ENCODE peak calls at places on chromosomes 6 and 20, in four cellular contexts. N, J, I and V are unnamed samples. For H3K4me1, the result is how much of the 10 kb centered on the place peaks cover.

GRCh38 chr6:30818426-30818841 is 65.9 kb upstream of the DDR1 start:
- DNase-seq in N (no peak), J (no peak), I (no peak), V (no peak)

GRCh38 chr6:5763871-5764270 is 242.9 kb downstream of the NRN1 start:
- DNase-seq in N (no peak), J (no peak), I (no peak), V (no peak)

GRCh38 chr6:83314693-83315092 is 116.2 kb downstream of the ME1 start:
- DNase-seq in N (no peak), J (no peak), I (no peak), V (no peak)

GRCh38 chr6:3318226-3318625 is 59.5 kb downstream of the PSMG4 start:
- DNase-seq in N (no peak), J (peak), I (no peak), V (no peak)

GRCh38 chr20:56249244-56249955 is 868 bp downstream of the MC3R start:
- DNase-seq in N (peak), J (no peak), I (no peak), V (no peak)

GRCh38 chr6:110609101-110609500 is 132.7 kb upstream of the SLC22A16 start:
- DNase-seq in N (no peak), J (no peak), I (no peak), V (no peak)

GRCh38 chr6:39256294-39256693 is 27.0 kb upstream of the KCNK5 start:
- DNase-seq in N (no peak), J (no peak), I (no peak), V (no peak)

GRCh38 chr6:130421567-130421966 is 55.8 kb downstream of the TMEM200A start:
- DNase-seq in N (no peak), J (no peak), I (no peak), V (no peak)

GRCh38 chr6:97133071-97133470 is 149.9 kb downstream of the MMS22L start:
- DNase-seq in N (no peak), J (no peak), I (no peak), V (no peak)

GRCh38 chr6:38570750-38571149 is 69.0 kb downstream of the BTBD9 start:
- DNase-seq in N (no peak), J (no peak), I (no peak), V (no peak)

GRCh38 chr6:134622382-134623173 is 304.7 kb upstream of the SGK1 start:
- DNase-seq in N (no peak), J (no peak), I (no peak), V (no peak)

GRCh38 chr20:24948939-24949679 is at the start of gene CST7:
- DNase-seq in N (peak), J (peak), I (no peak), V (no peak)

GRCh38 chr20:58708246-58708931 is 15.8 kb downstream of the NPEPL1 start:
- DNase-seq in N (peak), J (peak), I (peak), V (no peak)

GRCh38 chr6:134482585-134483346 is 164.9 kb upstream of the SGK1 start:
- DNase-seq in N (no peak), J (no peak), I (no peak), V (no peak)

GRCh38 chr6:108966855-108967755 is 118.9 kb downstream of the ARMC2 start:
- DNase-seq in N (no peak), J (peak), I (no peak), V (no peak)

GRCh38 chr6:108968325-108968724 is 120.1 kb downstream of the ARMC2 start:
- DNase-seq in N (no peak), J (no peak), I (no peak), V (no peak)

GRCh38 chr6:108968746-108969316 is 120.6 kb downstream of the ARMC2 start:
- DNase-seq in N (no peak), J (no peak), I (peak), V (no peak)

GRCh38 chr6:108969776-108970175 is 121.6 kb downstream of the ARMC2 start:
- DNase-seq in N (no peak), J (no peak), I (no peak), V (no peak)

DNA sequence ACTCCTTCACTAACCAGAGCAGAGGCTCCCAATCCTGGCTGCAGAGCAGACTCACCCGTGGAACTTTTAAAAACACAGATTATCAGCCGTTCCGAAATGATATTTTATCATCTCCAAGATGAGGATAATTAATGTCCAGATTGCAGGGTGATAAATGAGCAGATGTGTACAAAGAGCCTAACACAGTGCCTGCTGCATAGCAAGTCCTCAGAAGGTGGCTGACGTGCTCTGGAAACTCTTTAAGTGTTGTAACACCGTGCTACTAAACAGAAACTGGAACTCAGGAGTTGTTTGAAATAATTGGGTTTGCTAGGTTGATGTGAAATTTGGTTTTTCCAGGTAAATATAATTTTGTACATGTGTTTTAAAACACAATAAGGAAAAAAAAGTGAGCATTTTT is 118.0 kb downstream of the ARMC2 start:
- DNase-seq in N (no peak), J (no peak), I (no peak), V (no peak)
- TF ChIP-seq POLR2A in N (no peak), J (no peak), I (no peak), V (no peak)

GRCh38 chr6:122995930-122996796 is at the start of gene CLVS2:
- DNase-seq in N (no peak), J (no peak), I (no peak), V (no peak)
- TF ChIP-seq POLR2AphosphoS5 in N (no peak), J (no peak), I (no peak), V (peak)

DNA sequence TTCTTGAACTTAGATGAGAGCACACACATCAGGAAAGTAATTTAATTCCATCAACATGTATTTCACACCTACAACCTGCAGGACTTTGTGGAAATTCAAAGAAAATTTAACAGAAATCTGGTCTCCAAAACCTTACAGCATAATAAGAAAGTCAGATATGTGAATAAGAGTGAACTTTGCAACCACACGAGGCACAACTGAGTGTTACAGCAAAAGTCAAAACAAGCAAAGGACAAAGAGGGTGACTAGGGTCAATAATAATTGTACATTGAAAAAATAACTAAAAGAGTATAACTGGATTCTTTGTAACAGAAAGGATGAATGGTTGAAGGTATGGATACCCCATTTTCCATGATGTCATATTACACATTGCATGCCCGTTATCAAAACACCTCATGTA is 113.8 kb downstream of the MTFR2 start:
- DNase-seq in N (no peak), J (no peak), I (no peak), V (no peak)
- H3K4me1 ChIP-seq in N (under half), J (under half), I (under half), V (under half)

GRCh38 chr6:137861550-137862337 is 5.3 kb upstream of the TNFAIP3 start:
- DNase-seq in N (no peak), J (no peak), I (no peak), V (no peak)

GRCh38 chr6:137862419-137863125 is 4.5 kb upstream of the TNFAIP3 start:
- DNase-seq in N (no peak), J (no peak), I (no peak), V (no peak)

GRCh38 chr6:137864812-137865508 is 2.1 kb upstream of the TNFAIP3 start:
- DNase-seq in N (no peak), J (no peak), I (no peak), V (no peak)

GRCh38 chr6:137860394-137861005 is 6.6 kb upstream of the TNFAIP3 start:
- DNase-seq in N (no peak), J (no peak), I (no peak), V (no peak)

DNA sequence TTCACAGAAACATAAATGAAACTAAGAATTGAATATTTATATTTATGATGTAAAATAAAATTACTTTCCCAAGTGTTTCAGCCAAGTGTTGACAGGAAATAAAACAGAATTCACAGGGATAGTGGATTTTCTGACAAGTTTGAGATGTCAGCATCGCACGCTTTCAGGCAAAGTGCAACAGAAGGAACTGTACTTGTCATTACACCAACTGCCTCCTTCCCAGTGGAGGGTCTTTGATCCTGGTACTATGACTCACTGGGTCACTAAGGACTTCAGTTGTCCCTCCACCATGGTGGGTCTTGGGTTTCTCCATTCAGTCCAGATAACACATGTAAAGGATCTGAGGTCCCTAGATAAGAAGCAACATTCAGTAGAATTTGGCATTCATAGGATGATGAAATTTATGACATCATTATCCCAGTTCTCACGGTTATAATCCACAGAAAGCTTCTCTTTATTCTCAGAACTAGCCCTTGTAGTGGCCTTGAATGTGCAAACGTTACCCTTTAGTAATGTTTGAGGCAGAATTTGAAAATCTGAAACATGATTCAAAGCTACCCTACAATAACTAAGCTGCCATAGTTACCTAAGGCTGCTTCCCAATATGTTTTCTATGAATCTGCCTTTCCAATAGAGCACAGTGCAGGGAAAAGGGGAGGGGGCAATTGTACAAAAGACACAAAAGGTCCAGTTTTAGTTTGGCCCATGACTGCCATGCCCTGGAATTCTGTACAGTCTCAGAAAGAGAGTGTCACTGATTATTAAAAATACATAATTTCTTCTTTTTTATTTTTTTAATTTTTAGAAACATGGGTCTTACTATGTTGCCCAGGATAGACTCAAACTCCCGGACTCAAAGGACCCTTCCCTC is 3.7 kb upstream of the TNFAIP3 start:
- DNase-seq in N (no peak), J (no peak), I (no peak), V (no peak)
- TF ChIP-seq POLR2A in N (no peak), J (no peak), I (no peak), V (no peak)

GRCh38 chr20:3648941-3649340 is 14.3 kb downstream of the GFRA4 start:
- DNase-seq in N (no peak), J (no peak), I (no peak), V (no peak)

GRCh38 chr20:3653921-3654320 is 9.3 kb downstream of the GFRA4 start:
- DNase-seq in N (no peak), J (no peak), I (no peak), V (no peak)

GRCh38 chr20:3652646-3653596 is 10.3 kb downstream of the GFRA4 start:
- DNase-seq in N (no peak), J (no peak), I (no peak), V (no peak)

GRCh38 chr20:3652217-3652616 is 11.0 kb downstream of the GFRA4 start:
- DNase-seq in N (no peak), J (peak), I (no peak), V (no peak)

GRCh38 chr20:3651204-3651970 is 11.8 kb downstream of the GFRA4 start:
- DNase-seq in N (no peak), J (peak), I (no peak), V (peak)
- TF ChIP-seq POLR2AphosphoS5 in N (no peak), J (no peak), I (no peak), V (no peak)

GRCh38 chr20:47343007-47343472 is 13.5 kb downstream of the ZMYND8 start:
- DNase-seq in N (no peak), J (no peak), I (no peak), V (no peak)
- H3K4me1 ChIP-seq in N (half or more), J (half or more), I (half or more), V (under half)

DNA sequence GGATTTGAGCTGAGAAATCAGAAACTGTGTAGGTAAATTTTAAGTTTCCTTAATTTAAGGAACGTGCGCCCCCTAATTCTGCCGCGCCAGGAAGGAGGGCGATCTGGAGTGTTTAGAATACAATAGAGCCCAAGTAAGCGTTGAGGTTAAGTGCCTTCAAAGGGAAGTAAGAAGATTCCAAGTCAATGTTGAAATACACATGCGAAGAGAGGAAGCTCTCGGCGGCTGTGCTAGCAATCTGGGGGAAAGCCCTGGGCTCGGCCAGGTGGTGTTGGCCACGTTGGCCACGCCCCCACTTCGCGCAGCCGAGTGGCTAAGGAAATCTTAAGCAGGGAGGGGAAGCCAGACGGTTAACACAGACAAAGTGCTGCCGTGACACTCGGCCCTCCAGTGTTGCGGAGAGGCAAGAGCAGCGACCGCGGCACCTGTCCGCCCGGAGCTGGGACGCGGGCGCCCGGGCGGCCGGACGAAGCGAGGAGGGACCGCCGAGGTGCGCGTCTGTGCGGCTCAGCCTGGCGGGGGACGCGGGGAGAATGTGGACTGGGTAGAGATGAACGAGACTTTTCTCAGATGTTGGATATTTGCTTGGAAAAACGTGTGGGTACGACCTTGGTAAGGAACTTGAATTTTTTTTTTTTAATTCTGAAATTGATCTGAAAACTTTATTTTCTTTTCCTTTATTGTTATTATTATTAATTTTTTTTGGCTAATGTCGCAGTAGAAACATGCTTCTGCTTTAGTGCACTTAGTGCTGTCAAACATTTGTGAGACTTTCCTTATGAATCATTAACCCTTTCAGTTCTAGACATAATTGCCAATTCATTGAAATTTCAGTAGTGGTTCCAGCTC is at the start of gene PRDM1:
- DNase-seq in N (peak), J (peak), I (peak), V (no peak)
- TF ChIP-seq POLR2A in N (peak), J (no peak), I (no peak), V (no peak)

GRCh38 chr6:35739645-35740517 is 3.0 kb downstream of the ARMC12 start:
- DNase-seq in N (no peak), J (no peak), I (no peak), V (no peak)
- TF ChIP-seq POLR2AphosphoS5 in N (no peak), J (no peak), I (no peak), V (no peak)

DNA sequence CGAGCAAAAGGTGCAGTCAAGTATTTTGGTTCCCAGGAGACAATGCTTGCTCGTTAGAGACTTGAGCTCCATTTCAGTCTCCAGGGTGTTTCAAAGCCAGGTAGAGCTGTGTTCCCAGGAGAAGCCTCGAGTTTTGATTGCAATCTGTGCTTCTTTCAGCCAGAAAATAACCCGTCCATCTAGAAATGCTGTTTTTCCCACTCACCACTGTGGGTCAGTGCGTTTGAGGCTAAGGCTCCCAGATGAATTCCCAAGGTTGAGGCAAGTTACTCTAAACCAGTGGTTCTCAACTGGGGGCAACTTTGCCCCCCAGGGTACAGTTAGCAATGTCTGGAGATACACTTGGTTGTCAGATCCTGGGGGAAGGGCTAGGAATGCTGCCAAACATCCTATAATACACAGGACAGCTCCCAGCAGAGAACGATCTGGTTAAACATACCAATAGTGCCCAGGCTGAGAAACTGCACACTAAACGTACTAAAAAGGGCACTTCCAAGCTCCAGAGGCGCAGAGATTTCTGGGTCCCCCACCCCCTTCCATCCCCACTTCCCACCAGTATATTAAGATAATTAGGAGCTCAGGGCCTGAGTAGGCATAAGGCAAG is 13.8 kb downstream of the BMP7 start:
- DNase-seq in N (no peak), J (no peak), I (no peak), V (no peak)
- H3K4me1 ChIP-seq in N (under half), J (under half), I (under half), V (under half)